ENCODE peak calls at places on chromosomes 6 and 20, in ten cellular contexts. One of them, this sample, is unnamed.

GRCh38 chr6:32170294-32170693 is 5.6 kb downstream of the AGPAT1 start:
- DNase-seq in progenitor cell of endocrine pancreas: no peak
- DNase-seq in fibroblast of pulmonary artery: no peak
- DNase-seq in NB4: no peak
- DNase-seq in cardiac fibroblast: no peak
- DNase-seq in neural progenitor cell: no peak
- DNase-seq in keratinocyte: no peak
- DNase-seq in WERI-Rb-1: no peak
- DNase-seq in BE2C: no peak
- DNase-seq in fibroblast of lung: no peak
- DNase-seq in this sample: no peak

GRCh38 chr6:74458536-74458935 is 747.3 kb downstream of the COL12A1 start:
- DNase-seq in progenitor cell of endocrine pancreas: no peak
- DNase-seq in fibroblast of pulmonary artery: peak; percentile 4
- DNase-seq in NB4: no peak
- DNase-seq in cardiac fibroblast: no peak
- DNase-seq in neural progenitor cell: no peak
- DNase-seq in keratinocyte: no peak
- DNase-seq in WERI-Rb-1: no peak
- DNase-seq in BE2C: no peak
- DNase-seq in fibroblast of lung: peak; percentile 25
- DNase-seq in this sample: no peak

GRCh38 chr20:59668926-59669325 is 64.6 kb downstream of the PHACTR3 start:
- DNase-seq in progenitor cell of endocrine pancreas: no peak
- DNase-seq in fibroblast of pulmonary artery: no peak
- DNase-seq in NB4: no peak
- DNase-seq in cardiac fibroblast: no peak
- DNase-seq in neural progenitor cell: no peak
- DNase-seq in keratinocyte: no peak
- DNase-seq in WERI-Rb-1: no peak
- DNase-seq in BE2C: no peak
- DNase-seq in fibroblast of lung: no peak
- DNase-seq in this sample: no peak

GRCh38 chr20:60851826-60852704 is 400.0 kb upstream of the CDH4 start:
- DNase-seq in progenitor cell of endocrine pancreas: peak; percentile 58
- DNase-seq in fibroblast of pulmonary artery: no peak
- DNase-seq in NB4: peak; percentile 31
- DNase-seq in cardiac fibroblast: no peak
- DNase-seq in neural progenitor cell: peak; percentile 66
- DNase-seq in keratinocyte: no peak
- DNase-seq in WERI-Rb-1: peak; percentile 23
- DNase-seq in BE2C: no peak
- DNase-seq in fibroblast of lung: no peak
- DNase-seq in this sample: no peak

GRCh38 chr20:49914310-49915117 is 815 bp downstream of the SPATA2 start:
- DNase-seq in progenitor cell of endocrine pancreas: no peak
- DNase-seq in fibroblast of pulmonary artery: no peak
- DNase-seq in NB4: peak; percentile 57
- DNase-seq in cardiac fibroblast: no peak
- DNase-seq in neural progenitor cell: peak; percentile 65
- DNase-seq in keratinocyte: no peak
- DNase-seq in WERI-Rb-1: no peak
- DNase-seq in BE2C: no peak
- DNase-seq in fibroblast of lung: peak; percentile 14
- DNase-seq in this sample: peak; percentile 45

GRCh38 chr6:41424370-41425058 is 89.1 kb downstream of the NCR2 start:
- DNase-seq in progenitor cell of endocrine pancreas: peak; percentile 83
- DNase-seq in fibroblast of pulmonary artery: peak; percentile 83
- DNase-seq in NB4: peak; percentile 88
- DNase-seq in cardiac fibroblast: peak; percentile 86
- DNase-seq in neural progenitor cell: peak; percentile 75
- DNase-seq in keratinocyte: peak; percentile 28
- DNase-seq in WERI-Rb-1: peak; percentile 93
- DNase-seq in BE2C: peak; percentile 75
- DNase-seq in fibroblast of lung: peak; percentile 55
- DNase-seq in this sample: peak; percentile 65

GRCh38 chr6:97697450-97697849 is 414.4 kb upstream of the MMS22L start:
- DNase-seq in progenitor cell of endocrine pancreas: no peak
- DNase-seq in fibroblast of pulmonary artery: peak; percentile 10
- DNase-seq in NB4: no peak
- DNase-seq in cardiac fibroblast: peak; percentile 77
- DNase-seq in neural progenitor cell: no peak
- DNase-seq in keratinocyte: no peak
- DNase-seq in WERI-Rb-1: no peak
- DNase-seq in BE2C: no peak
- DNase-seq in fibroblast of lung: peak; percentile 86
- DNase-seq in this sample: peak; percentile 64

GRCh38 chr6:74626288-74626687 is 579.6 kb downstream of the COL12A1 start:
- DNase-seq in progenitor cell of endocrine pancreas: no peak
- DNase-seq in fibroblast of pulmonary artery: no peak
- DNase-seq in NB4: no peak
- DNase-seq in cardiac fibroblast: no peak
- DNase-seq in neural progenitor cell: peak; percentile 55
- DNase-seq in keratinocyte: no peak
- DNase-seq in WERI-Rb-1: no peak
- DNase-seq in BE2C: no peak
- DNase-seq in fibroblast of lung: no peak
- DNase-seq in this sample: no peak

GRCh38 chr6:134517145-134517658 is 199.3 kb upstream of the SGK1 start:
- DNase-seq in progenitor cell of endocrine pancreas: no peak
- DNase-seq in fibroblast of pulmonary artery: peak; percentile 96
- DNase-seq in NB4: peak; percentile 94
- DNase-seq in cardiac fibroblast: peak; percentile 94
- DNase-seq in neural progenitor cell: peak; percentile 50
- DNase-seq in keratinocyte: no peak
- DNase-seq in WERI-Rb-1: no peak
- DNase-seq in BE2C: peak; percentile 63
- DNase-seq in fibroblast of lung: peak; percentile 86
- DNase-seq in this sample: peak; percentile 79

GRCh38 chr6:97919046-97919445 is 636.0 kb upstream of the MMS22L start:
- DNase-seq in progenitor cell of endocrine pancreas: no peak
- DNase-seq in fibroblast of pulmonary artery: no peak
- DNase-seq in NB4: no peak
- DNase-seq in cardiac fibroblast: no peak
- DNase-seq in neural progenitor cell: no peak
- DNase-seq in keratinocyte: no peak
- DNase-seq in WERI-Rb-1: no peak
- DNase-seq in BE2C: no peak
- DNase-seq in fibroblast of lung: no peak
- DNase-seq in this sample: peak; percentile 52

GRCh38 chr6:158024566-158025297 is 43.1 kb downstream of the SYNJ2 start:
- DNase-seq in progenitor cell of endocrine pancreas: no peak
- DNase-seq in fibroblast of pulmonary artery: no peak
- DNase-seq in NB4: no peak
- DNase-seq in cardiac fibroblast: no peak
- DNase-seq in neural progenitor cell: no peak
- DNase-seq in keratinocyte: no peak
- DNase-seq in WERI-Rb-1: no peak
- DNase-seq in BE2C: no peak
- DNase-seq in fibroblast of lung: no peak
- DNase-seq in this sample: no peak

GRCh38 chr20:63070301-63070625 is 63.5 kb upstream of the BHLHE23 start:
- DNase-seq in progenitor cell of endocrine pancreas: no peak
- DNase-seq in fibroblast of pulmonary artery: no peak
- DNase-seq in NB4: no peak
- DNase-seq in cardiac fibroblast: no peak
- DNase-seq in neural progenitor cell: no peak
- DNase-seq in keratinocyte: no peak
- DNase-seq in WERI-Rb-1: no peak
- DNase-seq in BE2C: no peak
- DNase-seq in fibroblast of lung: no peak
- DNase-seq in this sample: no peak

GRCh38 chr6:386688-387266 is 4.8 kb upstream of the IRF4 start:
- DNase-seq in progenitor cell of endocrine pancreas: no peak
- DNase-seq in fibroblast of pulmonary artery: no peak
- DNase-seq in NB4: no peak
- DNase-seq in cardiac fibroblast: no peak
- DNase-seq in neural progenitor cell: no peak
- DNase-seq in keratinocyte: no peak
- DNase-seq in WERI-Rb-1: no peak
- DNase-seq in BE2C: no peak
- DNase-seq in fibroblast of lung: no peak
- DNase-seq in this sample: no peak

GRCh38 chr20:10524643-10525042 is 89.5 kb downstream of the SLX4IP start:
- DNase-seq in progenitor cell of endocrine pancreas: no peak
- DNase-seq in fibroblast of pulmonary artery: peak; percentile 50
- DNase-seq in NB4: no peak
- DNase-seq in cardiac fibroblast: peak; percentile 90
- DNase-seq in neural progenitor cell: no peak
- DNase-seq in keratinocyte: peak; percentile 74
- DNase-seq in WERI-Rb-1: no peak
- DNase-seq in BE2C: no peak
- DNase-seq in fibroblast of lung: peak; percentile 70
- DNase-seq in this sample: peak; percentile 92

GRCh38 chr6:32415521-32416019 is 8.6 kb upstream of the BTNL2 start:
- DNase-seq in progenitor cell of endocrine pancreas: peak; percentile 67
- DNase-seq in fibroblast of pulmonary artery: peak; percentile 81
- DNase-seq in NB4: peak; percentile 75
- DNase-seq in cardiac fibroblast: peak; percentile 81
- DNase-seq in neural progenitor cell: peak; percentile 86
- DNase-seq in keratinocyte: no peak
- DNase-seq in WERI-Rb-1: peak; percentile 86
- DNase-seq in BE2C: peak; percentile 70
- DNase-seq in fibroblast of lung: peak; percentile 62
- DNase-seq in this sample: peak; percentile 50

GRCh38 chr6:87728706-87729105 is 26.7 kb upstream of the AKIRIN2 start:
- DNase-seq in progenitor cell of endocrine pancreas: no peak
- DNase-seq in fibroblast of pulmonary artery: no peak
- DNase-seq in NB4: no peak
- DNase-seq in cardiac fibroblast: no peak
- DNase-seq in neural progenitor cell: no peak
- DNase-seq in keratinocyte: no peak
- DNase-seq in WERI-Rb-1: no peak
- DNase-seq in BE2C: no peak
- DNase-seq in fibroblast of lung: no peak
- DNase-seq in this sample: no peak
- TF ChIP-seq CTCF in progenitor cell of endocrine pancreas: no peak
- TF ChIP-seq CTCF in fibroblast of pulmonary artery: no peak
- TF ChIP-seq CTCF in NB4: no peak
- TF ChIP-seq CTCF in cardiac fibroblast: no peak
- TF ChIP-seq CTCF in neural progenitor cell: no peak
- TF ChIP-seq CTCF in keratinocyte: no peak
- TF ChIP-seq CTCF in WERI-Rb-1: no peak
- TF ChIP-seq CTCF in BE2C: no peak
- TF ChIP-seq CTCF in fibroblast of lung: no peak
- TF ChIP-seq CTCF in this sample: no peak

DNA sequence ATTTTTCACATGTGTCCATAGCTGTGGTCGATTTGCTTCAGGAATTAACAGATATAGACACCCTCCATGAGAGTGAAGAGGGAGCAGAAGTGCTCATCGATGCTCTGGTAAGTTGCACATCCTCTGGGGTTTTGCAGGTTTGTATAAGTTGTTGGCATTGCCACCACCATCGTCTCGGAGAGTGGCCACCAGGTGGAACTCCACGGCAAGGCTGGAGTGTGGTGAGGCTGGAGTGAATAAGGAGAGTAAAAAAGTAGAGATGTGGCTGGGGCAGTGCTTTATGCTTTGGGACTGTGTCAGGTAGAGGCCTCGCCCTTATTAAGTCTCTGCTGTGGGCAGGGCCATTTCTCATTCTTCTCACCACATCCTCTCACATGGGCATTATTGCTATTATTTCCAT is 63.7 kb downstream of the CTNNBL1 start:
- DNase-seq in progenitor cell of endocrine pancreas: no peak
- DNase-seq in fibroblast of pulmonary artery: no peak
- DNase-seq in NB4: peak; percentile 3
- DNase-seq in cardiac fibroblast: no peak
- DNase-seq in neural progenitor cell: no peak
- DNase-seq in keratinocyte: no peak
- DNase-seq in WERI-Rb-1: peak; percentile 49
- DNase-seq in BE2C: peak; percentile 35
- DNase-seq in fibroblast of lung: no peak
- DNase-seq in this sample: no peak
- TF ChIP-seq CTCF in progenitor cell of endocrine pancreas: no peak
- TF ChIP-seq CTCF in fibroblast of pulmonary artery: no peak
- TF ChIP-seq CTCF in NB4: no peak
- TF ChIP-seq CTCF in cardiac fibroblast: no peak
- TF ChIP-seq CTCF in neural progenitor cell: peak; percentile 30
- TF ChIP-seq CTCF in keratinocyte: no peak
- TF ChIP-seq CTCF in WERI-Rb-1: peak; percentile 48
- TF ChIP-seq CTCF in BE2C: peak; percentile 55
- TF ChIP-seq CTCF in fibroblast of lung: no peak
- TF ChIP-seq CTCF in this sample: peak; percentile 20

GRCh38 chr6:91667596-91667995 is 1080.7 kb upstream of the MAP3K7 start:
- DNase-seq in progenitor cell of endocrine pancreas: no peak
- DNase-seq in fibroblast of pulmonary artery: no peak
- DNase-seq in NB4: no peak
- DNase-seq in cardiac fibroblast: no peak
- DNase-seq in neural progenitor cell: no peak
- DNase-seq in keratinocyte: no peak
- DNase-seq in WERI-Rb-1: no peak
- DNase-seq in BE2C: no peak
- DNase-seq in fibroblast of lung: no peak
- DNase-seq in this sample: no peak

GRCh38 chr6:91669154-91669903 is 1082.5 kb upstream of the MAP3K7 start:
- DNase-seq in progenitor cell of endocrine pancreas: no peak
- DNase-seq in fibroblast of pulmonary artery: no peak
- DNase-seq in NB4: no peak
- DNase-seq in cardiac fibroblast: no peak
- DNase-seq in neural progenitor cell: peak; percentile 11
- DNase-seq in keratinocyte: no peak
- DNase-seq in WERI-Rb-1: peak; percentile 58
- DNase-seq in BE2C: no peak
- DNase-seq in fibroblast of lung: peak; percentile 24
- DNase-seq in this sample: no peak

GRCh38 chr6:91664327-91664959 is 1077.6 kb upstream of the MAP3K7 start:
- DNase-seq in progenitor cell of endocrine pancreas: no peak
- DNase-seq in fibroblast of pulmonary artery: no peak
- DNase-seq in NB4: no peak
- DNase-seq in cardiac fibroblast: no peak
- DNase-seq in neural progenitor cell: no peak
- DNase-seq in keratinocyte: no peak
- DNase-seq in WERI-Rb-1: no peak
- DNase-seq in BE2C: no peak
- DNase-seq in fibroblast of lung: no peak
- DNase-seq in this sample: no peak

GRCh38 chr6:91672201-91672600 is 1085.3 kb upstream of the MAP3K7 start:
- DNase-seq in progenitor cell of endocrine pancreas: no peak
- DNase-seq in fibroblast of pulmonary artery: no peak
- DNase-seq in NB4: no peak
- DNase-seq in cardiac fibroblast: no peak
- DNase-seq in neural progenitor cell: no peak
- DNase-seq in keratinocyte: no peak
- DNase-seq in WERI-Rb-1: no peak
- DNase-seq in BE2C: no peak
- DNase-seq in fibroblast of lung: peak; percentile 47
- DNase-seq in this sample: no peak

GRCh38 chr6:91669904-91670295 is 1083.0 kb upstream of the MAP3K7 start:
- DNase-seq in progenitor cell of endocrine pancreas: no peak
- DNase-seq in fibroblast of pulmonary artery: no peak
- DNase-seq in NB4: no peak
- DNase-seq in cardiac fibroblast: no peak
- DNase-seq in neural progenitor cell: no peak
- DNase-seq in keratinocyte: no peak
- DNase-seq in WERI-Rb-1: no peak
- DNase-seq in BE2C: no peak
- DNase-seq in fibroblast of lung: peak; percentile 40
- DNase-seq in this sample: no peak
- TF ChIP-seq CTCF in progenitor cell of endocrine pancreas: no peak
- TF ChIP-seq CTCF in fibroblast of pulmonary artery: no peak
- TF ChIP-seq CTCF in NB4: no peak
- TF ChIP-seq CTCF in cardiac fibroblast: no peak
- TF ChIP-seq CTCF in neural progenitor cell: no peak
- TF ChIP-seq CTCF in keratinocyte: no peak
- TF ChIP-seq CTCF in WERI-Rb-1: no peak
- TF ChIP-seq CTCF in BE2C: no peak
- TF ChIP-seq CTCF in fibroblast of lung: no peak
- TF ChIP-seq CTCF in this sample: no peak

GRCh38 chr20:20816969-20817368 is 104.5 kb upstream of the RALGAPA2 start:
- DNase-seq in progenitor cell of endocrine pancreas: no peak
- DNase-seq in fibroblast of pulmonary artery: no peak
- DNase-seq in NB4: no peak
- DNase-seq in cardiac fibroblast: no peak
- DNase-seq in neural progenitor cell: no peak
- DNase-seq in keratinocyte: no peak
- DNase-seq in WERI-Rb-1: no peak
- DNase-seq in BE2C: no peak
- DNase-seq in fibroblast of lung: no peak
- DNase-seq in this sample: no peak
- TF ChIP-seq CTCF in progenitor cell of endocrine pancreas: no peak
- TF ChIP-seq CTCF in fibroblast of pulmonary artery: no peak
- TF ChIP-seq CTCF in NB4: no peak
- TF ChIP-seq CTCF in cardiac fibroblast: no peak
- TF ChIP-seq CTCF in neural progenitor cell: no peak
- TF ChIP-seq CTCF in keratinocyte: no peak
- TF ChIP-seq CTCF in WERI-Rb-1: no peak
- TF ChIP-seq CTCF in BE2C: no peak
- TF ChIP-seq CTCF in fibroblast of lung: no peak
- TF ChIP-seq CTCF in this sample: no peak

This sample was measured in bronchial epithelial cell.